ENCODE peak calls at places on chromosomes 4 and X, in eight cellular contexts. H is cardiac muscle cell, R is ascending aorta, O is lung, Y is heart right ventricle, X is upper lobe of left lung, K is fibroblast of lung, Q is dorsolateral prefrontal cortex. S is an unnamed sample.

GRCh38 chr4:140158234-140159030 is 4.4 kb upstream of the MAML3 start:
- DNase-seq in H (no peak), R (no peak), O (peak; percentile 53), Y (no peak), X (peak; percentile 80), K (peak; percentile 90), Q (peak; percentile 25), S (no peak)

GRCh38 chrX:134925551-134925950 is 65.2 kb upstream of the SMIM10 start:
- DNase-seq in H (no peak), R (no peak), O (no peak), Y (no peak), X (no peak), K (no peak), Q (no peak), S (no peak)

GRCh38 chrX:107935664-107936433 is 46.3 kb downstream of the TEX13B start:
- DNase-seq in H (peak; percentile 10), R (no peak), O (no peak), Y (peak; percentile 3), X (no peak), K (peak; percentile 0), Q (no peak), S (no peak)

GRCh38 chrX:34918856-34919255 is 23.7 kb upstream of the FAM47B start:
- DNase-seq in H (peak; percentile 74), R (no peak), O (no peak), Y (peak; percentile 4), X (no peak), K (peak; percentile 69), Q (no peak), S (no peak)

GRCh38 chr4:25050370-25051098 is 19.8 kb upstream of the LGI2 start:
- DNase-seq in H (no peak), R (no peak), O (no peak), Y (no peak), X (no peak), K (no peak), Q (no peak), S (no peak)

GRCh38 chrX:7420712-7421111 is 272.8 kb upstream of the PUDP start:
- DNase-seq in H (no peak), R (no peak), O (no peak), Y (no peak), X (no peak), K (no peak), Q (no peak), S (no peak)

GRCh38 chr4:149344436-149344835 is 471.2 kb downstream of the IQCM start:
- DNase-seq in H (no peak), R (no peak), O (no peak), Y (no peak), X (no peak), K (peak; percentile 68), Q (no peak), S (no peak)

GRCh38 chr4:118586357-118586790 is 98.8 kb upstream of the METTL14 start:
- DNase-seq in H (no peak), R (no peak), O (no peak), Y (peak; percentile 42), X (no peak), K (peak; percentile 36), Q (no peak), S (no peak)

GRCh38 chr4:168562021-168562691 is 65.3 kb downstream of the PALLD start:
- DNase-seq in H (no peak), R (no peak), O (no peak), Y (no peak), X (no peak), K (no peak), Q (no peak), S (no peak)

GRCh38 chrX:97102938-97103337 is 219.2 kb downstream of the RPA4 start:
- DNase-seq in H (no peak), R (no peak), O (no peak), Y (no peak), X (no peak), K (no peak), Q (no peak), S (no peak)

GRCh38 chrX:10749113-10749512 is 128.7 kb upstream of the MID1 start:
- DNase-seq in H (no peak), R (no peak), O (no peak), Y (no peak), X (no peak), K (no peak), Q (no peak), S (no peak)

GRCh38 chrX:24464836-24465523 is at the start of gene PDK3:
- DNase-seq in H (peak; percentile 97), R (peak; percentile 66), O (peak; percentile 88), Y (peak; percentile 90), X (peak; percentile 86), K (peak; percentile 85), Q (peak; percentile 83), S (peak; percentile 84)

GRCh38 chr4:176186721-176187395 is 8.5 kb downstream of the SPATA4 start:
- DNase-seq in H (no peak), R (no peak), O (no peak), Y (no peak), X (no peak), K (peak; percentile 72), Q (no peak), S (no peak)

GRCh38 chr4:45716093-45716492 is 407.8 kb downstream of the GABRG1 start:
- DNase-seq in H (no peak), R (no peak), O (no peak), Y (no peak), X (no peak), K (no peak), Q (no peak), S (no peak)

GRCh38 chrX:134718329-134719317 is 60.4 kb upstream of the PLAC1 start:
- DNase-seq in H (no peak), R (no peak), O (peak; percentile 68), Y (peak; percentile 14), X (peak; percentile 86), K (peak; percentile 89), Q (no peak), S (peak; percentile 42)

GRCh38 chrX:130704053-130705038 is 198.7 kb downstream of the ENOX2 start:
- DNase-seq in H (no peak), R (no peak), O (no peak), Y (no peak), X (no peak), K (peak; percentile 57), Q (no peak), S (no peak)

GRCh38 chrX:15882704-15883539 is 28.3 kb upstream of the AP1S2 start:
- DNase-seq in H (peak; percentile 59), R (no peak), O (no peak), Y (no peak), X (no peak), K (peak; percentile 29), Q (no peak), S (no peak)

GRCh38 chr4:179625391-179625790 is 2183.2 kb upstream of the AGA start:
- DNase-seq in H (no peak), R (no peak), O (no peak), Y (no peak), X (no peak), K (peak; percentile 83), Q (no peak), S (no peak)

GRCh38 chr4:179624768-179625181 is 2182.5 kb upstream of the AGA start:
- DNase-seq in H (peak; percentile 40), R (no peak), O (no peak), Y (no peak), X (no peak), K (peak; percentile 74), Q (no peak), S (no peak)

DNA sequence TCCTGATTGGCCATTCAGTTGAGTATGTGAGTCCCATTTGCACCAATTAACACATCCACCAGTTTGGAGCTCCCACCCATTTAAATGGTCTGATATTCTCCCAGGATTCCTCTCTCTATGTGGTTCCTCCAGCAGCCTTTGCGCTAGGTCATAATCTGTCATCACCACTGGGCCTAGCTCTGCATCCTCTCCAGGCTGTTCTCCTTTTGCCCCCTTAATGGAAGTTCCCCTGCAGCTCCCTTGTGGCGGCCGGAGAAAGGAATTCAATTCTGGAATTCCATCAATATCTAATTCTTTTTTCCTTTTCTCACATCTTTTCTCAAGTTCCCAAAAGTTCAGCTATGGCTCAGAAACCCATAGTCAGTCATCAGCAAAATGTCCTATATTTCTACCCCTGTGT is 2184.4 kb upstream of the AGA start:
- DNase-seq in H (peak; percentile 43), R (no peak), O (no peak), Y (no peak), X (no peak), K (no peak), Q (no peak), S (no peak)
- TF ChIP-seq CTCF in H (no peak), R (no peak), O (no peak), Y (no peak), X (no peak), K (peak; percentile 17), Q (no peak), S (no peak)

DNA sequence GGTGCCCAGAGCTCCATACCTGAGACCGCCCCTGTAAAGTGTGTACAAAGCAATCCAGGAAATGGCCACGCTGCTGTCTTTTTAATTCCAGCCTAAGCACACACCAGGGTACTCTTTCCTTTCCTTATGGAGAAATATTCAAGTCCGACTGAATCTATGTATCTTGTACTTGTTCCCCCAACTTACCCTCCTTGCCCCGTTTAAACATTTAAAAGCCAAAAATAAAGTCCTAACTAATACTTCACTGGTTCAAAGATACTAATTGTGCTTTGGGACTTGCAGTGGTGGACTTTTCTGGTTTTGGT is 731 bp upstream of the AMMECR1 start:
- DNase-seq in H (no peak), R (no peak), O (no peak), Y (no peak), X (peak; percentile 31), K (no peak), Q (no peak), S (no peak)
- H3K27ac ChIP-seq in H (peak overlapping the region; percentile 80), R (no peak overlapping the region), O (peak overlapping the region; percentile 75), Y (peak overlapping the region; percentile 41), X (peak overlapping the region; percentile 86), K (peak overlapping the region; percentile 82), Q (no peak overlapping the region), S (peak overlapping the region; percentile 68)

GRCh38 chrX:47283015-47283771 is 50.4 kb downstream of the USP11 start:
- DNase-seq in H (no peak), R (no peak), O (no peak), Y (peak; percentile 8), X (no peak), K (peak; percentile 41), Q (peak; percentile 55), S (no peak)
- H3K4me3 ChIP-seq in H (no peak overlapping the region), R (no peak overlapping the region), O (no peak overlapping the region), Y (no peak overlapping the region), X (no peak overlapping the region), K (no peak overlapping the region), Q (peak overlapping the region; percentile 16), S (no peak overlapping the region)

GRCh38 chr4:2009651-2010233 is 968 bp upstream of the NELFA start:
- DNase-seq in H (peak; percentile 77), R (no peak), O (peak; percentile 59), Y (peak; percentile 45), X (peak; percentile 71), K (peak; percentile 53), Q (peak; percentile 36), S (peak; percentile 47)

GRCh38 chr4:2006956-2007653 is 1.7 kb downstream of the NELFA start:
- DNase-seq in H (no peak), R (no peak), O (no peak), Y (no peak), X (no peak), K (no peak), Q (no peak), S (no peak)

GRCh38 chr4:2008671-2008920 is 178 bp downstream of the NELFA start:
- DNase-seq in H (no peak), R (no peak), O (no peak), Y (no peak), X (no peak), K (no peak), Q (no peak), S (no peak)

GRCh38 chr4:2007804-2008670 is 737 bp downstream of the NELFA start:
- DNase-seq in H (peak; percentile 35), R (no peak), O (no peak), Y (no peak), X (no peak), K (no peak), Q (no peak), S (no peak)

GRCh38 chr4:2008921-2009650 is at the start of gene NELFA:
- DNase-seq in H (peak; percentile 98), R (peak; percentile 63), O (peak; percentile 95), Y (peak; percentile 94), X (peak; percentile 97), K (peak; percentile 94), Q (peak; percentile 96), S (peak; percentile 96)
- TF ChIP-seq CTCF in H (peak; percentile 32), R (peak; percentile 54), O (no peak), Y (peak; percentile 63), X (peak; percentile 64), K (peak; percentile 31), Q (peak; percentile 71), S (peak; percentile 40)

S was measured in tibial artery.